ENCODE peak calls at places on chromosomes 12 and 14, in five cellular contexts. J is mesendoderm; U is IMR-90; W is CD4-positive, CD25-positive, alpha-beta regulatory T cell; P is thyroid gland. V is an unnamed sample.

GRCh38 chr12:46535907-46536306 is 163.3 kb upstream of the SLC38A2 start:
- DNase-seq in J (no peak), U (no peak), W (no peak), P (no peak), V (no peak)

GRCh38 chr12:4909734-4910501 is at the start of gene KCNA1:
- DNase-seq in J (peak), U (no peak), W (no peak), P (peak), V (peak)

GRCh38 chr12:8996682-8997405 is 7.5 kb downstream of the KLRG1 start:
- DNase-seq in J (no peak), U (peak), W (no peak), P (no peak), V (no peak)

GRCh38 chr14:68578597-68578996 is 214.3 kb downstream of the ZFP36L1 start:
- DNase-seq in J (no peak), U (no peak), W (no peak), P (no peak), V (no peak)

GRCh38 chr14:37034410-37035285 is 137.8 kb downstream of the SLC25A21 start:
- DNase-seq in J (no peak), U (peak), W (no peak), P (no peak), V (no peak)

GRCh38 chr12:13347241-13348043 is 150.9 kb downstream of the EMP1 start:
- DNase-seq in J (no peak), U (peak), W (no peak), P (no peak), V (peak)

GRCh38 chr12:116662612-116663144 is 75.2 kb downstream of the SPRING1 start:
- DNase-seq in J (no peak), U (peak), W (no peak), P (peak), V (no peak)

GRCh38 chr14:32542507-32542906 is 213.4 kb downstream of the AKAP6 start:
- DNase-seq in J (no peak), U (no peak), W (no peak), P (no peak), V (no peak)

GRCh38 chr12:2453076-2453806 is 341.5 kb upstream of the FKBP4 start:
- DNase-seq in J (no peak), U (no peak), W (no peak), P (no peak), V (no peak)

GRCh38 chr14:97196336-97196735 is 399.2 kb downstream of the VRK1 start:
- DNase-seq in J (no peak), U (no peak), W (no peak), P (no peak), V (no peak)

GRCh38 chr12:102479099-102479887 is 1.1 kb downstream of the IGF1 start:
- DNase-seq in J (peak), U (no peak), W (no peak), P (peak), V (no peak)

GRCh38 chr12:89384050-89384749 is 31.9 kb upstream of the DUSP6 start:
- DNase-seq in J (peak), U (peak), W (no peak), P (peak), V (peak)

GRCh38 chr12:52892193-52892852 is 12.6 kb downstream of the KRT8 start:
- DNase-seq in J (no peak), U (no peak), W (no peak), P (no peak), V (no peak)

GRCh38 chr14:103185051-103186027 is 62.1 kb downstream of the TNFAIP2 start:
- DNase-seq in J (peak), U (peak), W (no peak), P (no peak), V (no peak)

GRCh38 chr12:111367661-111368221 is 1.2 kb downstream of the PHETA1 start:
- DNase-seq in J (peak), U (peak), W (no peak), P (no peak), V (no peak)

GRCh38 chr12:91382081-91382543 is 199.5 kb upstream of the DCN start:
- DNase-seq in J (peak), U (peak), W (peak), P (peak), V (peak)

DNA sequence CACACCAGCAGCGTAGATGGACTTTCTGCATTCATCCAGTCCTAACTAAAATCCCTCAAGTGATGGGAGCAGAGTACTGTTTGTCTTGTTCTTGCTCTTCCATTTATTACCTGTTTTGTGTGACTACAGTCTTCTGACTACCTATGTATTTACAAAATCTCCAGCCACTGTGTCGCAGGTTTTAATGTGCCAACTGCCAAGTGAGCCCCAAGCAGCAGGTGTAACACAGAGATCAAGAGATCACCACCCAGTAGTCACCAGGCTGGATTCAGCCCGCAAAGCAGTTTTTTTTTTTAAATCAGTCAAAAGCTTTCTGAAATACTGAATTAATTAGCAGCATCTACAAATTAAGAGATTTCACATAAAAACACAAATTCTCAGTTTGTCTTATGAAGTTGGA is 724.1 kb upstream of the USP15 start:
- DNase-seq in J (no peak), U (no peak), W (no peak), P (no peak), V (no peak)
- H3K4me3 ChIP-seq in J (no peak), U (no peak), W (no peak), P (no peak), V (no peak)

DNA sequence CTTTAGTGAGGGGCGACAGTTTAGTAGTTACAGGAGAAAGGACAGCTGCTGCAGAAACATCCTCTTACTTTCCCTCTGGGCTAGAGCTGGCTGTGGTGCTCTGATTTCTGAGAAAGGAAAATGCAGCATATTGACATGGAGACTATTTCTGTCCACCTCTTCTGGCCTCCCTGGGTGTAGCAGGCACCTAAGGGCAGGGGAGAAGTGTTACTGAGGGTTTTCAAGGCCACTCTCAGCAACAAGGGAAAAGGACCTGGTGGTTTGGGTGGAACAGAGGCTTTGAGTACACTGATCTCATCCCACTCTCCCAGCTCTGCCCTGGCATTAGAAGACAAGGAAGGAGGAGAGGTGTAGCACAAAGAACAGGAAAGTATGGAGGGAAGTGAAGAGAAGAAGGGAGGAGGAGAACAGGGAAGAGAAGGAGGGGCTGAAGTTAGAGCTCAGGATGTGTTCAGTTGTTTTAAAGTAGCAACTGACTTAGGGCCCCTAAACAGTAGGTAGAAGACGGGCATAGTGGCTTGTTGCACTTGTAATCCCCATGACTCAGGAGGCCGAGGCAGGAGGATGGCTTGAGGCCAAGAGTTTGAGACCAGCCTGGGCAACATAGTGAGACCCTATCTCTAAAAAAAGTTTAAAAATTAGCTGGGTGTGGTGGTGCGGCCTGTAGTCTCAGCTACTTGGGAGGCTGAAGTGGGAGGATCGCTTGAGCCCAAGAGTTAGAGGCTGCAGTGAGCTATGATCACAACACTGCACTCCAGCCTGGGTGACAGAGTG is 40.2 kb upstream of the CTDSP2 start:
- DNase-seq in J (no peak), U (no peak), W (no peak), P (no peak), V (no peak)
- H3K27ac ChIP-seq in J (no peak), U (peak), W (no peak), P (no peak), V (peak)

GRCh38 chr14:86625637-86626036 is 1095.7 kb downstream of the FLRT2 start:
- DNase-seq in J (no peak), U (peak), W (no peak), P (peak), V (no peak)

GRCh38 chr14:86626530-86626929 is 1096.6 kb downstream of the FLRT2 start:
- DNase-seq in J (no peak), U (peak), W (no peak), P (no peak), V (no peak)
- H3K4me3 ChIP-seq in J (no peak), U (no peak), W (no peak), P (no peak), V (no peak)

DNA sequence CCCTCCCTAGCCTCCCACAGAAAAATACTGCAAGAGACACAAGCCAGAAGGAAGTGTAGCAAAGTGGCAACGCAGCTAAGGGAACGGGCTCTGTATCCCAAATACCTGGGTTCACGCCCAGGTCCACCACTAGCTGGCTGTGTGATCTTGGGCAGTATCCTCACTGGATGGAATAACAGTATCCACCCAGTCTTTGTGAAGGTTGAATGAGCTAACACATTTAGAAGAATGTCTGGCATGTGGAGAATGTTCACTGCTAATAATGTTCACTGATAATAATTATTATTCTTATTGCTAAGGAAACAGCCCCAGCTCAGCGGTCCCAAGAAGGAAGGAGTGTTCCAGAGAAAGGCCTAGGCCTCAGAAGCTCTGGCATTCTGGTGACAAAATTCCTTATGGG is 70.9 kb downstream of the VWF start:
- DNase-seq in J (peak), U (peak), W (no peak), P (no peak), V (no peak)
- H3K27ac ChIP-seq in J (no peak), U (no peak), W (no peak), P (peak), V (no peak)

V was measured in dorsolateral prefrontal cortex.